ENCODE peak calls at places on chromosomes 16 and 17, in six cellular contexts. One of them, this sample, is unnamed.
A peak's percentile ranks its signal among the peaks of the same experiment; 100 is the strongest.

GRCh38 chr16:50469121-50469743 is 79.0 kb upstream of the NKD1 start:
- DNase-seq in memory B cell: no peak
- DNase-seq in left ventricle myocardium inferior: no peak
- DNase-seq in GM18507: no peak
- DNase-seq in A549: no peak
- DNase-seq in left cardiac atrium: no peak
- DNase-seq in this sample: no peak

GRCh38 chr17:14214271-14214670 is 22.4 kb downstream of the CDRT15 start:
- DNase-seq in memory B cell: no peak
- DNase-seq in A549: no peak
- DNase-seq in left cardiac atrium: no peak
- DNase-seq in GM18507: no peak
- DNase-seq in left ventricle myocardium inferior: no peak
- DNase-seq in this sample: no peak

GRCh38 chr16:29641561-29641960 is 21.5 kb upstream of the SPN start:
- DNase-seq in memory B cell: no peak
- DNase-seq in GM18507: no peak
- DNase-seq in left cardiac atrium: no peak
- DNase-seq in left ventricle myocardium inferior: no peak
- DNase-seq in A549: no peak
- DNase-seq in this sample: no peak

GRCh38 chr17:2106308-2106707 is 51.4 kb downstream of the HIC1 start:
- DNase-seq in A549: no peak
- DNase-seq in GM18507: no peak
- DNase-seq in left ventricle myocardium inferior: no peak
- DNase-seq in memory B cell: no peak
- DNase-seq in left cardiac atrium: no peak
- DNase-seq in this sample: no peak

GRCh38 chr16:66927918-66928649 is 2.7 kb upstream of the RRAD start:
- DNase-seq in memory B cell: no peak
- DNase-seq in left cardiac atrium: peak; percentile 65
- DNase-seq in A549: no peak
- DNase-seq in left ventricle myocardium inferior: no peak
- DNase-seq in GM18507: no peak
- DNase-seq in this sample: no peak

GRCh38 chr16:85309656-85310587 is 197.7 kb upstream of the CIBAR2 start:
- DNase-seq in left cardiac atrium: peak; percentile 68
- DNase-seq in left ventricle myocardium inferior: peak; percentile 48
- DNase-seq in A549: no peak
- DNase-seq in GM18507: no peak
- DNase-seq in memory B cell: peak; percentile 59
- DNase-seq in this sample: no peak

GRCh38 chr17:42804918-42805367 is 6.3 kb downstream of the CNTD1 start:
- DNase-seq in GM18507: no peak
- DNase-seq in A549: peak; percentile 60
- DNase-seq in memory B cell: no peak
- DNase-seq in left ventricle myocardium inferior: no peak
- DNase-seq in left cardiac atrium: no peak
- DNase-seq in this sample: no peak

GRCh38 chr16:4763791-4764190 is 3.2 kb downstream of the ZNF500 start:
- DNase-seq in left cardiac atrium: no peak
- DNase-seq in memory B cell: no peak
- DNase-seq in left ventricle myocardium inferior: no peak
- DNase-seq in GM18507: no peak
- DNase-seq in A549: no peak
- DNase-seq in this sample: no peak

GRCh38 chr16:54411555-54411954 is 125.0 kb upstream of the IRX3 start:
- DNase-seq in left ventricle myocardium inferior: peak; percentile 31
- DNase-seq in memory B cell: no peak
- DNase-seq in A549: no peak
- DNase-seq in left cardiac atrium: peak; percentile 56
- DNase-seq in GM18507: no peak
- DNase-seq in this sample: no peak

GRCh38 chr17:59825533-59826316 is 67.0 kb downstream of the TUBD1 start:
- DNase-seq in A549: peak; percentile 67
- DNase-seq in GM18507: no peak
- DNase-seq in memory B cell: no peak
- DNase-seq in left ventricle myocardium inferior: no peak
- DNase-seq in left cardiac atrium: no peak
- DNase-seq in this sample: no peak

GRCh38 chr16:84753412-84754325 is 53.9 kb downstream of the USP10 start:
- DNase-seq in left ventricle myocardium inferior: no peak
- DNase-seq in memory B cell: no peak
- DNase-seq in left cardiac atrium: no peak
- DNase-seq in A549: no peak
- DNase-seq in GM18507: no peak
- DNase-seq in this sample: no peak

GRCh38 chr17:40087903-40088718 is 12.3 kb downstream of the NR1D1 start:
- DNase-seq in memory B cell: no peak
- DNase-seq in GM18507: no peak
- DNase-seq in left ventricle myocardium inferior: no peak
- DNase-seq in left cardiac atrium: no peak
- DNase-seq in A549: no peak
- DNase-seq in this sample: no peak

GRCh38 chr16:22683730-22684280 is 130.2 kb upstream of the HS3ST2 start:
- DNase-seq in GM18507: no peak
- DNase-seq in left cardiac atrium: no peak
- DNase-seq in A549: no peak
- DNase-seq in memory B cell: no peak
- DNase-seq in left ventricle myocardium inferior: no peak
- DNase-seq in this sample: no peak

GRCh38 chr16:19071811-19072777 is 4.7 kb downstream of the COQ7 start:
- DNase-seq in GM18507: no peak
- DNase-seq in left ventricle myocardium inferior: peak; percentile 37
- DNase-seq in left cardiac atrium: peak; percentile 45
- DNase-seq in A549: peak; percentile 77
- DNase-seq in memory B cell: peak; percentile 32
- DNase-seq in this sample: no peak

GRCh38 chr16:12362482-12363458 is 386.2 kb downstream of the SNX29 start:
- DNase-seq in A549: no peak
- DNase-seq in GM18507: no peak
- DNase-seq in left cardiac atrium: peak; percentile 69
- DNase-seq in left ventricle myocardium inferior: peak; percentile 48
- DNase-seq in memory B cell: no peak
- DNase-seq in this sample: no peak

GRCh38 chr17:80981062-80981902 is 10.4 kb upstream of the CHMP6 start:
- DNase-seq in left cardiac atrium: no peak
- DNase-seq in GM18507: no peak
- DNase-seq in memory B cell: peak; percentile 72
- DNase-seq in left ventricle myocardium inferior: no peak
- DNase-seq in A549: no peak
- DNase-seq in this sample: no peak

GRCh38 chr17:81468111-81468764 is 44.4 kb downstream of the ACTG1 start:
- DNase-seq in GM18507: no peak
- DNase-seq in memory B cell: no peak
- DNase-seq in A549: no peak
- DNase-seq in left ventricle myocardium inferior: no peak
- DNase-seq in left cardiac atrium: no peak
- DNase-seq in this sample: no peak

GRCh38 chr16:87153326-87153725 is 163.9 kb downstream of the C16orf95 start:
- DNase-seq in left ventricle myocardium inferior: no peak
- DNase-seq in left cardiac atrium: no peak
- DNase-seq in A549: no peak
- DNase-seq in memory B cell: no peak
- DNase-seq in GM18507: no peak
- DNase-seq in this sample: no peak

GRCh38 chr17:78458739-78459335 is 80.4 kb downstream of the PGS1 start:
- DNase-seq in left cardiac atrium: no peak
- DNase-seq in memory B cell: no peak
- DNase-seq in A549: no peak
- DNase-seq in left ventricle myocardium inferior: no peak
- DNase-seq in GM18507: no peak
- DNase-seq in this sample: no peak

GRCh38 chr17:46894476-46895151 is 28.3 kb upstream of the GOSR2 start:
- DNase-seq in memory B cell: no peak
- DNase-seq in A549: no peak
- DNase-seq in left cardiac atrium: peak; percentile 37
- DNase-seq in left ventricle myocardium inferior: no peak
- DNase-seq in GM18507: no peak
- DNase-seq in this sample: no peak

GRCh38 chr16:457732-458400 is 32.4 kb downstream of the RAB11FIP3 start:
- DNase-seq in left ventricle myocardium inferior: no peak
- DNase-seq in left cardiac atrium: peak; percentile 36
- DNase-seq in GM18507: no peak
- DNase-seq in A549: peak; percentile 57
- DNase-seq in memory B cell: no peak
- DNase-seq in this sample: peak; percentile 81

GRCh38 chr16:63928421-63928820 is 1193.4 kb downstream of the CDH11 start:
- DNase-seq in left ventricle myocardium inferior: no peak
- DNase-seq in A549: no peak
- DNase-seq in GM18507: no peak
- DNase-seq in left cardiac atrium: no peak
- DNase-seq in memory B cell: no peak
- DNase-seq in this sample: no peak

GRCh38 chr17:34720760-34721159 is 141.4 kb downstream of the TMEM132E start:
- DNase-seq in GM18507: no peak
- DNase-seq in left ventricle myocardium inferior: no peak
- DNase-seq in left cardiac atrium: no peak
- DNase-seq in A549: peak; percentile 19
- DNase-seq in memory B cell: no peak
- DNase-seq in this sample: no peak

GRCh38 chr17:60481604-60482003 is 44.4 kb downstream of the APPBP2 start:
- DNase-seq in memory B cell: no peak
- DNase-seq in A549: no peak
- DNase-seq in left cardiac atrium: no peak
- DNase-seq in left ventricle myocardium inferior: no peak
- DNase-seq in GM18507: no peak
- DNase-seq in this sample: no peak

GRCh38 chr16:66935319-66936011 is at the start of gene CES2:
- DNase-seq in left cardiac atrium: peak; percentile 65
- DNase-seq in memory B cell: no peak
- DNase-seq in GM18507: no peak
- DNase-seq in left ventricle myocardium inferior: peak; percentile 55
- DNase-seq in A549: no peak
- DNase-seq in this sample: no peak

GRCh38 chr16:66717112-66717675 is 20.7 kb upstream of the CMTM4 start:
- DNase-seq in GM18507: no peak
- DNase-seq in memory B cell: no peak
- DNase-seq in A549: peak; percentile 51
- DNase-seq in left ventricle myocardium inferior: peak; percentile 27
- DNase-seq in left cardiac atrium: peak; percentile 36
- DNase-seq in this sample: no peak

GRCh38 chr16:1817716-1818115 is 8.9 kb downstream of the HAGH start:
- DNase-seq in left cardiac atrium: no peak
- DNase-seq in GM18507: no peak
- DNase-seq in memory B cell: no peak
- DNase-seq in left ventricle myocardium inferior: no peak
- DNase-seq in A549: no peak
- DNase-seq in this sample: no peak

GRCh38 chr17:3843935-3844516 is 2.0 kb downstream of the NCBP3 start:
- DNase-seq in left ventricle myocardium inferior: no peak
- DNase-seq in GM18507: peak; percentile 29
- DNase-seq in memory B cell: peak; percentile 47
- DNase-seq in A549: peak; percentile 78
- DNase-seq in left cardiac atrium: no peak
- DNase-seq in this sample: no peak

GRCh38 chr16:68223072-68223471 is 12.9 kb downstream of the ESRP2 start:
- DNase-seq in GM18507: no peak
- DNase-seq in memory B cell: no peak
- DNase-seq in A549: no peak
- DNase-seq in left ventricle myocardium inferior: no peak
- DNase-seq in left cardiac atrium: no peak
- DNase-seq in this sample: no peak

GRCh38 chr16:69613283-69614154 is 47.8 kb downstream of the NFAT5 start:
- DNase-seq in GM18507: peak; percentile 18
- DNase-seq in A549: peak; percentile 54
- DNase-seq in left cardiac atrium: no peak
- DNase-seq in memory B cell: no peak
- DNase-seq in left ventricle myocardium inferior: no peak
- DNase-seq in this sample: no peak

GRCh38 chr17:6868579-6868978 is 37.0 kb upstream of the TEKT1 start:
- DNase-seq in memory B cell: no peak
- DNase-seq in left ventricle myocardium inferior: no peak
- DNase-seq in A549: peak; percentile 79
- DNase-seq in left cardiac atrium: no peak
- DNase-seq in GM18507: no peak
- DNase-seq in this sample: no peak

This sample was measured in pulmonary artery endothelial cell.